ENCODE peak calls at places on chromosomes 5 and 9, in six cellular contexts. One of them, this sample, is unnamed.

GRCh38 chr5:149210229-149210628 is 61.4 kb upstream of the AFAP1L1 start:
- DNase-seq in neuronal stem cell: no peak
- DNase-seq in GM23248: peak; percentile 64
- DNase-seq in endothelial cell of umbilical vein: peak; percentile 74
- DNase-seq in IMR-90: peak; percentile 90
- DNase-seq in fibroblast of lung: peak; percentile 90
- DNase-seq in this sample: peak; percentile 87

GRCh38 chr9:5315187-5315923 is 10.8 kb upstream of the RLN2 start:
- DNase-seq in neuronal stem cell: no peak
- DNase-seq in GM23248: no peak
- DNase-seq in endothelial cell of umbilical vein: no peak
- DNase-seq in IMR-90: no peak
- DNase-seq in fibroblast of lung: no peak
- DNase-seq in this sample: no peak

GRCh38 chr5:107582625-107583024 is 88.1 kb downstream of the EFNA5 start:
- DNase-seq in neuronal stem cell: no peak
- DNase-seq in GM23248: no peak
- DNase-seq in endothelial cell of umbilical vein: no peak
- DNase-seq in IMR-90: no peak
- DNase-seq in fibroblast of lung: no peak
- DNase-seq in this sample: no peak

GRCh38 chr9:19940808-19941207 is 152.0 kb upstream of the SLC24A2 start:
- DNase-seq in neuronal stem cell: no peak
- DNase-seq in GM23248: no peak
- DNase-seq in endothelial cell of umbilical vein: peak; percentile 13
- DNase-seq in IMR-90: no peak
- DNase-seq in fibroblast of lung: no peak
- DNase-seq in this sample: no peak

GRCh38 chr9:114214686-114215397 is 59.5 kb downstream of the COL27A1 start:
- DNase-seq in neuronal stem cell: no peak
- DNase-seq in GM23248: no peak
- DNase-seq in endothelial cell of umbilical vein: no peak
- DNase-seq in IMR-90: no peak
- DNase-seq in fibroblast of lung: no peak
- DNase-seq in this sample: no peak

GRCh38 chr5:104347119-104347708 is 784.6 kb upstream of the NUDT12 start:
- DNase-seq in neuronal stem cell: no peak
- DNase-seq in GM23248: peak; percentile 3
- DNase-seq in endothelial cell of umbilical vein: peak; percentile 59
- DNase-seq in IMR-90: peak; percentile 38
- DNase-seq in fibroblast of lung: peak; percentile 38
- DNase-seq in this sample: peak; percentile 19

GRCh38 chr9:97788763-97789663 is 64.0 kb upstream of the FOXE1 start:
- DNase-seq in neuronal stem cell: no peak
- DNase-seq in GM23248: peak; percentile 70
- DNase-seq in endothelial cell of umbilical vein: no peak
- DNase-seq in IMR-90: no peak
- DNase-seq in fibroblast of lung: no peak
- DNase-seq in this sample: no peak

GRCh38 chr5:78547731-78548189 is 100.8 kb downstream of the LHFPL2 start:
- DNase-seq in neuronal stem cell: no peak
- DNase-seq in GM23248: peak; percentile 97
- DNase-seq in endothelial cell of umbilical vein: no peak
- DNase-seq in IMR-90: peak; percentile 84
- DNase-seq in fibroblast of lung: peak; percentile 77
- DNase-seq in this sample: peak; percentile 68

GRCh38 chr9:109447329-109448076 is 50.6 kb downstream of the PTPN3 start:
- DNase-seq in neuronal stem cell: no peak
- DNase-seq in GM23248: no peak
- DNase-seq in endothelial cell of umbilical vein: no peak
- DNase-seq in IMR-90: no peak
- DNase-seq in fibroblast of lung: no peak
- DNase-seq in this sample: no peak

GRCh38 chr9:121742923-121743322 is 91.5 kb downstream of the DAB2IP start:
- DNase-seq in neuronal stem cell: no peak
- DNase-seq in GM23248: no peak
- DNase-seq in endothelial cell of umbilical vein: no peak
- DNase-seq in IMR-90: no peak
- DNase-seq in fibroblast of lung: no peak
- DNase-seq in this sample: no peak

GRCh38 chr5:171810217-171810616 is 24.6 kb downstream of the SMIM23 start:
- DNase-seq in neuronal stem cell: no peak
- DNase-seq in GM23248: no peak
- DNase-seq in endothelial cell of umbilical vein: no peak
- DNase-seq in IMR-90: no peak
- DNase-seq in fibroblast of lung: no peak
- DNase-seq in this sample: no peak

GRCh38 chr9:5621327-5621726 is 7.6 kb upstream of the RIC1 start:
- DNase-seq in neuronal stem cell: no peak
- DNase-seq in GM23248: peak; percentile 73
- DNase-seq in endothelial cell of umbilical vein: peak; percentile 69
- DNase-seq in IMR-90: peak; percentile 87
- DNase-seq in fibroblast of lung: peak; percentile 86
- DNase-seq in this sample: peak; percentile 81

GRCh38 chr5:91381774-91382492 is 1.2 kb downstream of the ARRDC3 start:
- DNase-seq in neuronal stem cell: peak; percentile 76
- DNase-seq in GM23248: peak; percentile 95
- DNase-seq in endothelial cell of umbilical vein: peak; percentile 88
- DNase-seq in IMR-90: peak; percentile 89
- DNase-seq in fibroblast of lung: peak; percentile 86
- DNase-seq in this sample: peak; percentile 77

GRCh38 chr9:87640385-87640795 is 85.5 kb upstream of the CTSL start:
- DNase-seq in neuronal stem cell: no peak
- DNase-seq in GM23248: no peak
- DNase-seq in endothelial cell of umbilical vein: peak; percentile 97
- DNase-seq in IMR-90: peak; percentile 13
- DNase-seq in fibroblast of lung: peak; percentile 78
- DNase-seq in this sample: peak; percentile 69

GRCh38 chr5:176875014-176875550 is 24.1 kb downstream of the HK3 start:
- DNase-seq in neuronal stem cell: no peak
- DNase-seq in GM23248: no peak
- DNase-seq in endothelial cell of umbilical vein: no peak
- DNase-seq in IMR-90: no peak
- DNase-seq in fibroblast of lung: no peak
- DNase-seq in this sample: no peak

GRCh38 chr5:158553195-158553945 is 546.3 kb downstream of the EBF1 start:
- DNase-seq in neuronal stem cell: no peak
- DNase-seq in GM23248: peak; percentile 78
- DNase-seq in endothelial cell of umbilical vein: no peak
- DNase-seq in IMR-90: no peak
- DNase-seq in fibroblast of lung: peak; percentile 63
- DNase-seq in this sample: peak; percentile 57
- H3K9ac ChIP-seq in neuronal stem cell: no peak overlapping the region
- H3K9ac ChIP-seq in GM23248: peak overlapping the region; percentile 55
- H3K9ac ChIP-seq in endothelial cell of umbilical vein: no peak overlapping the region
- H3K9ac ChIP-seq in IMR-90: no peak overlapping the region
- H3K9ac ChIP-seq in fibroblast of lung: no peak overlapping the region
- H3K9ac ChIP-seq in this sample: no peak overlapping the region

DNA sequence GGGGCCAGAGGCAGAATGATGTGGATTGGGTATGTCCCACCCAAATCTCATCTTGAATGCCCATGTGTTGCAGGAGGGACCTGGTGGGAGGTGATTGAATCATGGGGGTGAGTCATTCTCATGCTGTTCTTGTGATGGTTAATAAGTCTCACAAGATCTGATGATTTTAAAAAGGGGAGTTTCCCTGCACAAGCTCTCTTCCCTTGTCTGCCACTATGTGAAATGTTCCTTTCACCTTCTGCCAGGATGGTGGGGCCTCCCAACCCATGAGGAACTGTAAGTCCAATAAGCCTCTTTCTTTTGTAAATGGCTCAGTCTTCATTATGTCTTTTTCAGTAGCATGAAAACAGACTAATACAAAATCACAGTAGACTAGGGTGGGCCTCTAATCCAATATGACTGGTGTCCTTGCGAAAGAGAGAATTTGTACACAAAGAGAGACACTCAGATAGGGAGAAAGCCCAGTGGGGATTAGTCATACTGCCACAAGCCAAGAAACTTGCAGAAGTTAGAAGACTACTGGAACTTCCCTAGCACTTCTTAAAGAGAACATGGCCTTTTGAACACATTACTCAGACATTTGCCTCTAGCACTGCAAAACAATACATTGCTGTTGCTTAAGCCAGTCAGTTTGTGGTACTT is 68.4 kb downstream of the ANXA1 start:
- DNase-seq in neuronal stem cell: no peak
- DNase-seq in GM23248: peak; percentile 83
- DNase-seq in endothelial cell of umbilical vein: no peak
- DNase-seq in IMR-90: peak; percentile 9
- DNase-seq in fibroblast of lung: peak; percentile 83
- DNase-seq in this sample: peak; percentile 80
- H2AFZ ChIP-seq in neuronal stem cell: no peak overlapping the region
- H2AFZ ChIP-seq in GM23248: no peak overlapping the region
- H2AFZ ChIP-seq in endothelial cell of umbilical vein: no peak overlapping the region
- H2AFZ ChIP-seq in IMR-90: no peak overlapping the region
- H2AFZ ChIP-seq in fibroblast of lung: no peak overlapping the region
- H2AFZ ChIP-seq in this sample: no peak overlapping the region

GRCh38 chr9:36742264-36742663 is 169.6 kb downstream of the MELK start:
- DNase-seq in neuronal stem cell: no peak
- DNase-seq in GM23248: no peak
- DNase-seq in endothelial cell of umbilical vein: no peak
- DNase-seq in IMR-90: no peak
- DNase-seq in fibroblast of lung: no peak
- DNase-seq in this sample: no peak

GRCh38 chr9:36745977-36746376 is 173.3 kb downstream of the MELK start:
- DNase-seq in neuronal stem cell: no peak
- DNase-seq in GM23248: no peak
- DNase-seq in endothelial cell of umbilical vein: no peak
- DNase-seq in IMR-90: no peak
- DNase-seq in fibroblast of lung: no peak
- DNase-seq in this sample: no peak

GRCh38 chr9:36748322-36748899 is 175.7 kb downstream of the MELK start:
- DNase-seq in neuronal stem cell: peak; percentile 65
- DNase-seq in GM23248: peak; percentile 68
- DNase-seq in endothelial cell of umbilical vein: peak; percentile 44
- DNase-seq in IMR-90: peak; percentile 43
- DNase-seq in fibroblast of lung: peak; percentile 33
- DNase-seq in this sample: peak; percentile 22

GRCh38 chr9:36746415-36746814 is 173.7 kb downstream of the MELK start:
- DNase-seq in neuronal stem cell: no peak
- DNase-seq in GM23248: no peak
- DNase-seq in endothelial cell of umbilical vein: no peak
- DNase-seq in IMR-90: no peak
- DNase-seq in fibroblast of lung: no peak
- DNase-seq in this sample: no peak

GRCh38 chr9:36744678-36745077 is 172.0 kb downstream of the MELK start:
- DNase-seq in neuronal stem cell: no peak
- DNase-seq in GM23248: no peak
- DNase-seq in endothelial cell of umbilical vein: no peak
- DNase-seq in IMR-90: no peak
- DNase-seq in fibroblast of lung: no peak
- DNase-seq in this sample: no peak
- H3K9ac ChIP-seq in neuronal stem cell: no peak overlapping the region
- H3K9ac ChIP-seq in GM23248: no peak overlapping the region
- H3K9ac ChIP-seq in endothelial cell of umbilical vein: no peak overlapping the region
- H3K9ac ChIP-seq in IMR-90: no peak overlapping the region
- H3K9ac ChIP-seq in fibroblast of lung: no peak overlapping the region
- H3K9ac ChIP-seq in this sample: no peak overlapping the region

DNA sequence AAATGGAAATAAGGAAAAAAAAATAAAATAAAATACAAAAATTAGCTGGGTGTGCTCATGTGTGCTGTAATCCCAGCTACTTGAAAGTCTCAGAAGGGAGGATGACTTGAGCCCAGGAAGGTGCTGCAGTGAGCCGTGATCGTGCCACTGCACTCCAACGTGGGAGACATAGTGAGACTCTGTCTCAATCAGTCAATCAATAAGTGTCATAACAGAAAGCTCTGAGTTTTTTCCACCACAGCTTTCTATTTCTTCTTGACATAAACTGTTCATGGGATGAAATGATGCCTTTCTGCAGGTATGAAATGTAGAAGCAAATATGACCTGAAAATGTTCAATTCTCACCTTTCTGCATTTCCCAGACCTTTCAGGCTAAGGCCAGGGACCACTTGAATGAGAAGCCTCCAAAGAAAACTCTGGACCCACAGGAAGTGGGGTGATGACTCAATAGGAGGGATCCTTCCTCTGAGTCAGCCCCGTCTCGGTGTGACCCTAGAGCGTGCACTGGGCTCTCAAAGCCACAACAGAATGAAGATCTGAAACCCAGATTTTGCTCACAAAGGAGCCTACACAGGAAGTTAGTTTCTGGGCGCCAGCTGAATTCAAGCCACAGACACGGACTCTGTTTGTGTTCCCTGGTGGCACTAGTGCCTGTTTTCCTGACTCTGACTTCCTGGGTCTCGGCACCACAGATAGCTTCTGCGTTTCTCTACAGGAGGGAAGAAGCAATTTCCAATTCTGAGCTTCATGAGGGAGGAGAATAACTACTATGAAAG is 62.0 kb downstream of the ANKH start:
- DNase-seq in neuronal stem cell: no peak
- DNase-seq in GM23248: peak; percentile 97
- DNase-seq in endothelial cell of umbilical vein: peak; percentile 75
- DNase-seq in IMR-90: peak; percentile 93
- DNase-seq in fibroblast of lung: peak; percentile 94
- DNase-seq in this sample: peak; percentile 92
- H2AFZ ChIP-seq in neuronal stem cell: no peak overlapping the region
- H2AFZ ChIP-seq in GM23248: peak overlapping the region; percentile 38
- H2AFZ ChIP-seq in endothelial cell of umbilical vein: no peak overlapping the region
- H2AFZ ChIP-seq in IMR-90: peak overlapping the region; percentile 62
- H2AFZ ChIP-seq in fibroblast of lung: peak overlapping the region; percentile 81
- H2AFZ ChIP-seq in this sample: peak overlapping the region; percentile 31

This sample was measured in astrocyte.